ENCODE peak calls at places on chromosomes 13 and 19, in six cellular contexts. One of them, this sample, is unnamed.

GRCh38 chr19:38877781-38878574 is at the start of gene RINL:
- DNase-seq in activated effector memory CD4-positive, alpha-beta T cell treated with Interleukin-2 at 50 U/mL for 16 hours: peak
- DNase-seq in Calu3: peak
- DNase-seq in GM12865: peak
- DNase-seq in EL: no peak
- DNase-seq in activated naive CD4-positive, alpha-beta T cell treated with Interleukin-2 at 50 U/mL for 16 hours: peak
- DNase-seq in this sample: peak

GRCh38 chr13:39263033-39263432 is 224.8 kb downstream of the NHLRC3 start:
- DNase-seq in activated effector memory CD4-positive, alpha-beta T cell treated with Interleukin-2 at 50 U/mL for 16 hours: no peak
- DNase-seq in Calu3: peak
- DNase-seq in GM12865: peak
- DNase-seq in EL: peak
- DNase-seq in activated naive CD4-positive, alpha-beta T cell treated with Interleukin-2 at 50 U/mL for 16 hours: peak
- DNase-seq in this sample: no peak

GRCh38 chr13:98484289-98485219 is 92.4 kb downstream of the STK24 start:
- DNase-seq in activated effector memory CD4-positive, alpha-beta T cell treated with Interleukin-2 at 50 U/mL for 16 hours: peak
- DNase-seq in Calu3: peak
- DNase-seq in GM12865: peak
- DNase-seq in EL: peak
- DNase-seq in activated naive CD4-positive, alpha-beta T cell treated with Interleukin-2 at 50 U/mL for 16 hours: peak
- DNase-seq in this sample: peak

GRCh38 chr19:4640247-4641000 is 1.1 kb downstream of the TNFAIP8L1 start:
- DNase-seq in activated effector memory CD4-positive, alpha-beta T cell treated with Interleukin-2 at 50 U/mL for 16 hours: no peak
- DNase-seq in Calu3: no peak
- DNase-seq in GM12865: no peak
- DNase-seq in EL: no peak
- DNase-seq in activated naive CD4-positive, alpha-beta T cell treated with Interleukin-2 at 50 U/mL for 16 hours: no peak
- DNase-seq in this sample: no peak

GRCh38 chr19:14432817-14433453 is at the start of gene PKN1:
- DNase-seq in activated effector memory CD4-positive, alpha-beta T cell treated with Interleukin-2 at 50 U/mL for 16 hours: peak
- DNase-seq in Calu3: peak
- DNase-seq in GM12865: peak
- DNase-seq in EL: peak
- DNase-seq in activated naive CD4-positive, alpha-beta T cell treated with Interleukin-2 at 50 U/mL for 16 hours: peak
- DNase-seq in this sample: no peak

GRCh38 chr19:34325181-34325580 is 39.8 kb upstream of the GPI start:
- DNase-seq in activated effector memory CD4-positive, alpha-beta T cell treated with Interleukin-2 at 50 U/mL for 16 hours: no peak
- DNase-seq in Calu3: no peak
- DNase-seq in GM12865: no peak
- DNase-seq in EL: no peak
- DNase-seq in activated naive CD4-positive, alpha-beta T cell treated with Interleukin-2 at 50 U/mL for 16 hours: no peak
- DNase-seq in this sample: no peak

GRCh38 chr13:43077906-43078305 is 54.5 kb downstream of the DNAJC15 start:
- DNase-seq in activated effector memory CD4-positive, alpha-beta T cell treated with Interleukin-2 at 50 U/mL for 16 hours: no peak
- DNase-seq in Calu3: no peak
- DNase-seq in GM12865: no peak
- DNase-seq in EL: no peak
- DNase-seq in activated naive CD4-positive, alpha-beta T cell treated with Interleukin-2 at 50 U/mL for 16 hours: no peak
- DNase-seq in this sample: no peak

GRCh38 chr19:37948362-37948761 is 41.4 kb downstream of the SIPA1L3 start:
- DNase-seq in activated effector memory CD4-positive, alpha-beta T cell treated with Interleukin-2 at 50 U/mL for 16 hours: no peak
- DNase-seq in Calu3: no peak
- DNase-seq in GM12865: no peak
- DNase-seq in EL: no peak
- DNase-seq in activated naive CD4-positive, alpha-beta T cell treated with Interleukin-2 at 50 U/mL for 16 hours: no peak
- DNase-seq in this sample: no peak

GRCh38 chr13:33514362-33514761 is 228.8 kb upstream of the STARD13 start:
- DNase-seq in activated effector memory CD4-positive, alpha-beta T cell treated with Interleukin-2 at 50 U/mL for 16 hours: no peak
- DNase-seq in Calu3: no peak
- DNase-seq in GM12865: no peak
- DNase-seq in EL: no peak
- DNase-seq in activated naive CD4-positive, alpha-beta T cell treated with Interleukin-2 at 50 U/mL for 16 hours: no peak
- DNase-seq in this sample: no peak

GRCh38 chr19:7292950-7293794 is 1.0 kb downstream of the INSR start:
- DNase-seq in activated effector memory CD4-positive, alpha-beta T cell treated with Interleukin-2 at 50 U/mL for 16 hours: no peak
- DNase-seq in Calu3: peak
- DNase-seq in GM12865: peak
- DNase-seq in EL: no peak
- DNase-seq in activated naive CD4-positive, alpha-beta T cell treated with Interleukin-2 at 50 U/mL for 16 hours: no peak
- DNase-seq in this sample: no peak

GRCh38 chr19:42294471-42295137 is 7.3 kb upstream of the PRR19 start:
- DNase-seq in activated effector memory CD4-positive, alpha-beta T cell treated with Interleukin-2 at 50 U/mL for 16 hours: no peak
- DNase-seq in Calu3: no peak
- DNase-seq in GM12865: no peak
- DNase-seq in EL: no peak
- DNase-seq in activated naive CD4-positive, alpha-beta T cell treated with Interleukin-2 at 50 U/mL for 16 hours: no peak
- DNase-seq in this sample: no peak

GRCh38 chr13:85278851-85279250 is 520.4 kb downstream of the SLITRK6 start:
- DNase-seq in activated effector memory CD4-positive, alpha-beta T cell treated with Interleukin-2 at 50 U/mL for 16 hours: no peak
- DNase-seq in Calu3: no peak
- DNase-seq in GM12865: no peak
- DNase-seq in EL: no peak
- DNase-seq in activated naive CD4-positive, alpha-beta T cell treated with Interleukin-2 at 50 U/mL for 16 hours: no peak
- DNase-seq in this sample: no peak

GRCh38 chr19:16456652-16457194 is 15.0 kb downstream of the EPS15L1 start:
- DNase-seq in activated effector memory CD4-positive, alpha-beta T cell treated with Interleukin-2 at 50 U/mL for 16 hours: no peak
- DNase-seq in Calu3: no peak
- DNase-seq in GM12865: no peak
- DNase-seq in EL: peak
- DNase-seq in activated naive CD4-positive, alpha-beta T cell treated with Interleukin-2 at 50 U/mL for 16 hours: no peak
- DNase-seq in this sample: no peak

GRCh38 chr19:4103073-4103418 is 20.9 kb downstream of the MAP2K2 start:
- DNase-seq in activated effector memory CD4-positive, alpha-beta T cell treated with Interleukin-2 at 50 U/mL for 16 hours: no peak
- DNase-seq in Calu3: no peak
- DNase-seq in GM12865: no peak
- DNase-seq in EL: peak
- DNase-seq in activated naive CD4-positive, alpha-beta T cell treated with Interleukin-2 at 50 U/mL for 16 hours: no peak
- DNase-seq in this sample: no peak

GRCh38 chr19:51799311-51799997 is 4.5 kb downstream of the FPR3 start:
- DNase-seq in activated effector memory CD4-positive, alpha-beta T cell treated with Interleukin-2 at 50 U/mL for 16 hours: no peak
- DNase-seq in Calu3: peak
- DNase-seq in GM12865: no peak
- DNase-seq in EL: peak
- DNase-seq in activated naive CD4-positive, alpha-beta T cell treated with Interleukin-2 at 50 U/mL for 16 hours: no peak
- DNase-seq in this sample: no peak

GRCh38 chr19:3048190-3048533 is 14.1 kb downstream of the TLE5 start:
- DNase-seq in activated effector memory CD4-positive, alpha-beta T cell treated with Interleukin-2 at 50 U/mL for 16 hours: no peak
- DNase-seq in Calu3: no peak
- DNase-seq in GM12865: no peak
- DNase-seq in EL: no peak
- DNase-seq in activated naive CD4-positive, alpha-beta T cell treated with Interleukin-2 at 50 U/mL for 16 hours: no peak
- DNase-seq in this sample: no peak

GRCh38 chr13:30125422-30126073 is 181.8 kb downstream of the KATNAL1 start:
- DNase-seq in activated effector memory CD4-positive, alpha-beta T cell treated with Interleukin-2 at 50 U/mL for 16 hours: no peak
- DNase-seq in Calu3: no peak
- DNase-seq in GM12865: no peak
- DNase-seq in EL: peak
- DNase-seq in activated naive CD4-positive, alpha-beta T cell treated with Interleukin-2 at 50 U/mL for 16 hours: no peak
- DNase-seq in this sample: no peak

GRCh38 chr13:32585625-32586021 is 629 bp upstream of the PDS5B start:
- DNase-seq in activated effector memory CD4-positive, alpha-beta T cell treated with Interleukin-2 at 50 U/mL for 16 hours: no peak
- DNase-seq in Calu3: peak
- DNase-seq in GM12865: peak
- DNase-seq in EL: no peak
- DNase-seq in activated naive CD4-positive, alpha-beta T cell treated with Interleukin-2 at 50 U/mL for 16 hours: no peak
- DNase-seq in this sample: no peak

GRCh38 chr19:52028780-52029123 is 573 bp upstream of the ZNF614 start:
- DNase-seq in activated effector memory CD4-positive, alpha-beta T cell treated with Interleukin-2 at 50 U/mL for 16 hours: no peak
- DNase-seq in Calu3: no peak
- DNase-seq in GM12865: no peak
- DNase-seq in EL: no peak
- DNase-seq in activated naive CD4-positive, alpha-beta T cell treated with Interleukin-2 at 50 U/mL for 16 hours: no peak
- DNase-seq in this sample: no peak

GRCh38 chr19:289651-290538 is 1.3 kb downstream of the PLPP2 start:
- DNase-seq in activated effector memory CD4-positive, alpha-beta T cell treated with Interleukin-2 at 50 U/mL for 16 hours: no peak
- DNase-seq in Calu3: peak
- DNase-seq in GM12865: peak
- DNase-seq in EL: peak
- DNase-seq in activated naive CD4-positive, alpha-beta T cell treated with Interleukin-2 at 50 U/mL for 16 hours: peak
- DNase-seq in this sample: no peak

GRCh38 chr13:66994097-66994496 is 236.0 kb downstream of the PCDH9 start:
- DNase-seq in activated effector memory CD4-positive, alpha-beta T cell treated with Interleukin-2 at 50 U/mL for 16 hours: no peak
- DNase-seq in Calu3: no peak
- DNase-seq in GM12865: peak
- DNase-seq in EL: peak
- DNase-seq in activated naive CD4-positive, alpha-beta T cell treated with Interleukin-2 at 50 U/mL for 16 hours: no peak
- DNase-seq in this sample: no peak

GRCh38 chr13:107192289-107192688 is 624.4 kb upstream of the ARGLU1 start:
- DNase-seq in activated effector memory CD4-positive, alpha-beta T cell treated with Interleukin-2 at 50 U/mL for 16 hours: no peak
- DNase-seq in Calu3: peak
- DNase-seq in GM12865: no peak
- DNase-seq in EL: no peak
- DNase-seq in activated naive CD4-positive, alpha-beta T cell treated with Interleukin-2 at 50 U/mL for 16 hours: no peak
- DNase-seq in this sample: no peak

GRCh38 chr19:50300814-50301606 is 28.2 kb downstream of the KCNC3 start:
- DNase-seq in activated effector memory CD4-positive, alpha-beta T cell treated with Interleukin-2 at 50 U/mL for 16 hours: no peak
- DNase-seq in Calu3: peak
- DNase-seq in GM12865: no peak
- DNase-seq in EL: peak
- DNase-seq in activated naive CD4-positive, alpha-beta T cell treated with Interleukin-2 at 50 U/mL for 16 hours: no peak
- DNase-seq in this sample: no peak

GRCh38 chr19:8517551-8518442 is 3.8 kb upstream of the ZNF414 start:
- DNase-seq in activated effector memory CD4-positive, alpha-beta T cell treated with Interleukin-2 at 50 U/mL for 16 hours: peak
- DNase-seq in Calu3: no peak
- DNase-seq in GM12865: peak
- DNase-seq in EL: no peak
- DNase-seq in activated naive CD4-positive, alpha-beta T cell treated with Interleukin-2 at 50 U/mL for 16 hours: peak
- DNase-seq in this sample: no peak

GRCh38 chr19:58366576-58367430 is 4.3 kb upstream of the ZNF497 start:
- DNase-seq in activated effector memory CD4-positive, alpha-beta T cell treated with Interleukin-2 at 50 U/mL for 16 hours: no peak
- DNase-seq in Calu3: no peak
- DNase-seq in GM12865: no peak
- DNase-seq in EL: no peak
- DNase-seq in activated naive CD4-positive, alpha-beta T cell treated with Interleukin-2 at 50 U/mL for 16 hours: no peak
- DNase-seq in this sample: no peak

GRCh38 chr13:23322353-23323336 is 110.9 kb downstream of the SACS start:
- DNase-seq in activated effector memory CD4-positive, alpha-beta T cell treated with Interleukin-2 at 50 U/mL for 16 hours: no peak
- DNase-seq in Calu3: no peak
- DNase-seq in GM12865: no peak
- DNase-seq in EL: peak
- DNase-seq in activated naive CD4-positive, alpha-beta T cell treated with Interleukin-2 at 50 U/mL for 16 hours: peak
- DNase-seq in this sample: no peak

GRCh38 chr19:17706750-17707181 is 12.5 kb upstream of the MAP1S start:
- DNase-seq in activated effector memory CD4-positive, alpha-beta T cell treated with Interleukin-2 at 50 U/mL for 16 hours: no peak
- DNase-seq in Calu3: no peak
- DNase-seq in GM12865: no peak
- DNase-seq in EL: peak
- DNase-seq in activated naive CD4-positive, alpha-beta T cell treated with Interleukin-2 at 50 U/mL for 16 hours: no peak
- DNase-seq in this sample: no peak

GRCh38 chr19:5172859-5173577 is 167.6 kb downstream of the PTPRS start:
- DNase-seq in activated effector memory CD4-positive, alpha-beta T cell treated with Interleukin-2 at 50 U/mL for 16 hours: no peak
- DNase-seq in Calu3: peak
- DNase-seq in GM12865: no peak
- DNase-seq in EL: peak
- DNase-seq in activated naive CD4-positive, alpha-beta T cell treated with Interleukin-2 at 50 U/mL for 16 hours: no peak
- DNase-seq in this sample: no peak

GRCh38 chr19:29325241-29325975 is 112.5 kb upstream of the UQCRFS1 start:
- DNase-seq in activated effector memory CD4-positive, alpha-beta T cell treated with Interleukin-2 at 50 U/mL for 16 hours: no peak
- DNase-seq in Calu3: no peak
- DNase-seq in GM12865: no peak
- DNase-seq in EL: no peak
- DNase-seq in activated naive CD4-positive, alpha-beta T cell treated with Interleukin-2 at 50 U/mL for 16 hours: no peak
- DNase-seq in this sample: no peak

GRCh38 chr13:39106216-39106995 is 68.2 kb downstream of the NHLRC3 start:
- DNase-seq in activated effector memory CD4-positive, alpha-beta T cell treated with Interleukin-2 at 50 U/mL for 16 hours: no peak
- DNase-seq in Calu3: no peak
- DNase-seq in GM12865: no peak
- DNase-seq in EL: no peak
- DNase-seq in activated naive CD4-positive, alpha-beta T cell treated with Interleukin-2 at 50 U/mL for 16 hours: no peak
- DNase-seq in this sample: no peak

GRCh38 chr13:28541966-28542365 is 47.0 kb upstream of the FLT1 start:
- DNase-seq in activated effector memory CD4-positive, alpha-beta T cell treated with Interleukin-2 at 50 U/mL for 16 hours: no peak
- DNase-seq in Calu3: no peak
- DNase-seq in GM12865: no peak
- DNase-seq in EL: no peak
- DNase-seq in activated naive CD4-positive, alpha-beta T cell treated with Interleukin-2 at 50 U/mL for 16 hours: no peak
- DNase-seq in this sample: no peak

GRCh38 chr13:77714119-77714755 is 16.8 kb downstream of the SLAIN1 start:
- DNase-seq in activated effector memory CD4-positive, alpha-beta T cell treated with Interleukin-2 at 50 U/mL for 16 hours: no peak
- DNase-seq in Calu3: no peak
- DNase-seq in GM12865: peak
- DNase-seq in EL: no peak
- DNase-seq in activated naive CD4-positive, alpha-beta T cell treated with Interleukin-2 at 50 U/mL for 16 hours: no peak
- DNase-seq in this sample: no peak

GRCh38 chr13:110274687-110275086 is 32.3 kb downstream of the COL4A1 start:
- DNase-seq in activated effector memory CD4-positive, alpha-beta T cell treated with Interleukin-2 at 50 U/mL for 16 hours: no peak
- DNase-seq in Calu3: no peak
- DNase-seq in GM12865: no peak
- DNase-seq in EL: no peak
- DNase-seq in activated naive CD4-positive, alpha-beta T cell treated with Interleukin-2 at 50 U/mL for 16 hours: no peak
- DNase-seq in this sample: no peak

GRCh38 chr19:42229855-42230331 is 9.8 kb downstream of the ZNF526 start:
- DNase-seq in activated effector memory CD4-positive, alpha-beta T cell treated with Interleukin-2 at 50 U/mL for 16 hours: no peak
- DNase-seq in Calu3: no peak
- DNase-seq in GM12865: no peak
- DNase-seq in EL: no peak
- DNase-seq in activated naive CD4-positive, alpha-beta T cell treated with Interleukin-2 at 50 U/mL for 16 hours: no peak
- DNase-seq in this sample: no peak

GRCh38 chr19:13094771-13095392 is 7.8 kb downstream of the LYL1 start:
- DNase-seq in activated effector memory CD4-positive, alpha-beta T cell treated with Interleukin-2 at 50 U/mL for 16 hours: no peak
- DNase-seq in Calu3: no peak
- DNase-seq in GM12865: no peak
- DNase-seq in EL: no peak
- DNase-seq in activated naive CD4-positive, alpha-beta T cell treated with Interleukin-2 at 50 U/mL for 16 hours: no peak
- DNase-seq in this sample: no peak

GRCh38 chr19:32767951-32768679 is 48.5 kb downstream of the TDRD12 start:
- DNase-seq in activated effector memory CD4-positive, alpha-beta T cell treated with Interleukin-2 at 50 U/mL for 16 hours: no peak
- DNase-seq in Calu3: no peak
- DNase-seq in GM12865: no peak
- DNase-seq in EL: no peak
- DNase-seq in activated naive CD4-positive, alpha-beta T cell treated with Interleukin-2 at 50 U/mL for 16 hours: no peak
- DNase-seq in this sample: no peak

GRCh38 chr13:51218691-51219090 is 3.5 kb upstream of the FAM124A start:
- DNase-seq in activated effector memory CD4-positive, alpha-beta T cell treated with Interleukin-2 at 50 U/mL for 16 hours: no peak
- DNase-seq in Calu3: no peak
- DNase-seq in GM12865: no peak
- DNase-seq in EL: no peak
- DNase-seq in activated naive CD4-positive, alpha-beta T cell treated with Interleukin-2 at 50 U/mL for 16 hours: no peak
- DNase-seq in this sample: no peak

GRCh38 chr13:28429685-28430290 is 65.1 kb downstream of the FLT1 start:
- DNase-seq in activated effector memory CD4-positive, alpha-beta T cell treated with Interleukin-2 at 50 U/mL for 16 hours: no peak
- DNase-seq in Calu3: no peak
- DNase-seq in GM12865: peak
- DNase-seq in EL: no peak
- DNase-seq in activated naive CD4-positive, alpha-beta T cell treated with Interleukin-2 at 50 U/mL for 16 hours: no peak
- DNase-seq in this sample: no peak

GRCh38 chr13:48318014-48318713 is 14.6 kb downstream of the RB1 start:
- DNase-seq in activated effector memory CD4-positive, alpha-beta T cell treated with Interleukin-2 at 50 U/mL for 16 hours: no peak
- DNase-seq in Calu3: no peak
- DNase-seq in GM12865: no peak
- DNase-seq in EL: no peak
- DNase-seq in activated naive CD4-positive, alpha-beta T cell treated with Interleukin-2 at 50 U/mL for 16 hours: no peak
- DNase-seq in this sample: no peak

This sample was measured in activated T-helper 1 cell treated with anti-CD3 and anti-CD28 coated beads, Interleukin-2, amount 50 U/mL, for 16 hours.